ENCODE peak calls at places on chromosomes 16 and 17, in six cellular contexts. R, K, U, I, T and Q are unnamed samples.

GRCh38 chr16:50692999-50693781 is at the start of gene NOD2:
- DNase-seq in T (no peak), U (no peak), I (peak; percentile 51), R (peak; percentile 38), K (no peak), Q (peak; percentile 92)

GRCh38 chr17:32445976-32446375 is 1.7 kb downstream of the PSMD11 start:
- DNase-seq in T (peak; percentile 38), R (peak; percentile 50), I (no peak), U (peak; percentile 57), K (no peak), Q (peak; percentile 30)

GRCh38 chr17:31250229-31250628 is 46.8 kb downstream of the OMG start:
- DNase-seq in U (no peak), K (no peak), I (no peak), T (no peak), R (no peak), Q (no peak)

GRCh38 chr16:70437017-70437581 is 1.8 kb downstream of the ST3GAL2 start:
- DNase-seq in U (peak; percentile 94), R (peak; percentile 77), T (no peak), K (no peak), I (no peak), Q (peak; percentile 93)

GRCh38 chr17:40316571-40317344 is 7.8 kb downstream of the RARA start:
- DNase-seq in R (peak; percentile 93), T (peak; percentile 55), I (peak; percentile 45), K (peak; percentile 81), U (peak; percentile 75), Q (peak; percentile 92)

GRCh38 chr17:12667299-12667958 is 1.7 kb downstream of the MYOCD start:
- DNase-seq in R (peak; percentile 43), U (peak; percentile 89), I (no peak), T (peak; percentile 63), K (peak; percentile 54), Q (peak; percentile 87)

GRCh38 chr16:29994613-29995329 is 646 bp downstream of the HIRIP3 start:
- DNase-seq in R (peak; percentile 90), T (peak; percentile 83), K (peak; percentile 44), U (peak; percentile 66), I (peak; percentile 78), Q (no peak)

GRCh38 chr17:17182601-17183136 is 23.5 kb downstream of the PLD6 start:
- DNase-seq in I (no peak), T (no peak), K (no peak), U (no peak), R (no peak), Q (peak; percentile 37)

GRCh38 chr17:80175411-80175810 is 5.6 kb downstream of the CARD14 start:
- DNase-seq in I (peak; percentile 35), U (no peak), R (peak; percentile 23), T (peak; percentile 70), K (no peak), Q (peak; percentile 74)

GRCh38 chr17:39769974-39770587 is 32.3 kb downstream of the GRB7 start:
- DNase-seq in U (peak; percentile 32), K (no peak), R (peak; percentile 41), I (no peak), T (peak; percentile 99), Q (no peak)

DNA sequence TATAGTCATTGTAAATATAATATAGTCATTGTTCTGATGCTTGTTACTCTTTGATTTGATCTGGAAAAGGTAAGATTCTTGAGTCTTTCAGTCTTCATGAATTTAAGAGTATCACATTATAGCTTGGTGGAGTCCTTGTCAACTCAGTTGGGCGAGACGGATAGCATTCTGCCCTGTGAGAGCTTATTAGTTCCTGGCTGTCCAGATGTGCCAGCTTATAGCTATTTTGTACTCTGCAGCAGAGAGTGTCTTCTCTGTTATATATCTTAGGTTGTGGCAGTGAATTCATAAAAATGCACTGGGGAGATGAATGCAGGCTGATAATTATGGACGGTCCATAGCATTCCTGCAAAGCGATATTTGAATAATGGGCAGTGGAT is 51.0 kb upstream of the CRISPLD2 start:
- DNase-seq in K (no peak), I (no peak), R (no peak), T (no peak), U (no peak), Q (no peak)
- H3K36me3 ChIP-seq in K (peaks cover 18% of the 10 kb centered on the region), I (peaks cover 98% of the 10 kb centered on the region), R (peaks cover 47% of the 10 kb centered on the region), T (peaks cover 22% of the 10 kb centered on the region), U (peaks cover 55% of the 10 kb centered on the region), Q (peaks cover 61% of the 10 kb centered on the region)

DNA sequence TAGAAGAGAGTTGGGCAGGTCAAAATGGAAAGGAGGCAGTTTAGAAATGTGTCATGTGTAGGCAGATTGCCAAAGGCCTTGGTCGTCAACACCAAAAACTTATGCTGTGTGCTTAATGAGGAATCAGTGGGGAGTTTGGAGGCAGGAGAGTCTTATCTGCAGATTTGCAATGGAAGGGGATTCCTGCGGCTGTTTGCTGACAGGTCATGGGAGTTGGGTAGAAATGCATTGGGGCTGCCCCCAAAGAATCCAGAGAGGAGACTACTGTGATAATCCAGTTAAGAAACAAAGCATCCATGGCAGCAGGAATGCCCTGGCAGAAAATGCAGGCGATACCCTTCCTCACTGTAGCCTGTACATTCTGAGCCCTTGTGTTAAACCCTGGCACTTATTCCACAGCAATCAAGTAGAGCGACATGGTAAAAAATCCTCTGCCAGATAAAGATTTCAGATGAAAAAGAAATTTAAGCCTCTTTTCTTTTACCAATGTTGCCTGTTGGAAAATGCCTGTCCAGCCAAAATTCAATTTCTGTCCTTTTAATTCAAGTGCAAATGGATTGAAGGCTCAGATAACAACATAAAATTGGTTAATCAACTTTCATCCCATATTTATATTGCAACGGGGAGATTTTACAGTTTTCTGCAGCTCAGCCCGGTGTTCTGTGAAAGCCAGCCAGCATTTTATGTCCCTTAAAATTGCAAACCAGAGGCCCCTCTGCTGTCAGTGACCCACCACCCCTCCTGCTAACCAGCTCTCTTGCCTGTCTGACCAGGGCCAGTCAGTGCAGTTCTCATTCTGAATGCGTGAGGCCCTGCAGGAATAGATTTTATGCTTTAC is 490.9 kb upstream of the CDH5 start:
- DNase-seq in T (peak; percentile 16), K (no peak), U (no peak), I (no peak), R (peak; percentile 39), Q (no peak)
- H3K36me3 ChIP-seq in T (no peaks in the 10 kb centered on the region), K (no peaks in the 10 kb centered on the region), U (no peaks in the 10 kb centered on the region), I (no peaks in the 10 kb centered on the region), R (no peaks in the 10 kb centered on the region), Q (no peaks in the 10 kb centered on the region)

GRCh38 chr17:78793968-78794367 is 11.9 kb upstream of the CYTH1 start:
- DNase-seq in I (no peak), R (no peak), K (no peak), U (no peak), T (no peak), Q (no peak)

GRCh38 chr17:78793415-78793814 is 11.3 kb upstream of the CYTH1 start:
- DNase-seq in U (no peak), K (no peak), T (no peak), R (no peak), I (no peak), Q (no peak)

GRCh38 chr17:78796134-78796900 is 14.2 kb upstream of the CYTH1 start:
- DNase-seq in K (no peak), T (no peak), I (peak; percentile 52), U (no peak), R (no peak), Q (no peak)

GRCh38 chr17:78794399-78794798 is 12.3 kb upstream of the CYTH1 start:
- DNase-seq in I (no peak), U (no peak), K (no peak), T (no peak), R (no peak), Q (no peak)

GRCh38 chr17:78795241-78795640 is 13.2 kb upstream of the CYTH1 start:
- DNase-seq in R (no peak), I (no peak), U (no peak), T (no peak), K (no peak), Q (no peak)
- H3K36me3 ChIP-seq in R (peaks cover 48% of the 10 kb centered on the region), I (peaks cover 64% of the 10 kb centered on the region), U (peaks cover 53% of the 10 kb centered on the region), T (peaks cover 31% of the 10 kb centered on the region), K (peaks cover 13% of the 10 kb centered on the region), Q (peaks cover 52% of the 10 kb centered on the region)

GRCh38 chr17:57121308-57122042 is 36.4 kb downstream of the AKAP1 start:
- DNase-seq in T (peak; percentile 20), U (peak; percentile 36), K (peak; percentile 29), I (peak; percentile 41), R (peak; percentile 66), Q (no peak)

GRCh38 chr17:57117798-57118197 is 32.8 kb downstream of the AKAP1 start:
- DNase-seq in I (no peak), T (no peak), R (no peak), U (no peak), K (no peak), Q (no peak)

GRCh38 chr17:57124053-57124452 is 39.0 kb downstream of the AKAP1 start:
- DNase-seq in U (no peak), I (no peak), R (no peak), K (no peak), T (no peak), Q (no peak)

GRCh38 chr17:57125406-57125805 is 40.4 kb downstream of the AKAP1 start:
- DNase-seq in T (no peak), R (no peak), I (no peak), K (no peak), U (no peak), Q (no peak)

GRCh38 chr17:57120814-57121213 is 35.8 kb downstream of the AKAP1 start:
- DNase-seq in T (no peak), U (no peak), R (no peak), K (no peak), I (no peak), Q (no peak)
- H3K36me3 ChIP-seq in T (peaks cover 17% of the 10 kb centered on the region), U (peaks cover 12% of the 10 kb centered on the region), R (no peaks in the 10 kb centered on the region), K (peaks cover 36% of the 10 kb centered on the region), I (peaks cover 100% of the 10 kb centered on the region), Q (no peaks in the 10 kb centered on the region)

DNA sequence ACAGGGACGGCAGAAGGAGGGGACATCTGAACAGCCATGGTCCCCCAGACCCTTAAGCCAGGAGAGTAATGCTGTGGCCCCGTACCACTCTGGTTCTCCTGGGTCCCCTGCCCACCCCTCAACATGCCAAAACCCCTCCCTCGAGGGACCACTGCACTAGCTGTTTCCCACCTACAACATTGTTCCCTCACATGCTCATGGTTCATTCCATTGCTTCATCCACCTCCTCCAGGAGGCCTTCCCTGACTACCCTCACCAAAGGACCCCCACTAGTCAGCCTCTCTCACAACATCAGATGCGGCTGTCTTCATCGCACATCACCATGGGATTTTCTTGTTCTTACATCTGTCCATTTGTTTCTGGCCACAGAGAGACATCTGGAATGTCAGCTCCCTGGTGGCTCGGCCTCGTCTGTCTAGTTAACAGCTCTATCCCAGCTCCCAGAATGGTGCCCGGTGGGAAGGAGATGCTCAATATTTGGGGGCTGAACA is 1.7 kb downstream of the DOK4 start:
- DNase-seq in K (no peak), R (no peak), I (no peak), T (no peak), U (no peak), Q (peak; percentile 81)
- H3K36me3 ChIP-seq in K (no peaks in the 10 kb centered on the region), R (no peaks in the 10 kb centered on the region), I (no peaks in the 10 kb centered on the region), T (no peaks in the 10 kb centered on the region), U (no peaks in the 10 kb centered on the region), Q (no peaks in the 10 kb centered on the region)

GRCh38 chr17:75832652-75833400 is 11.4 kb downstream of the UNC13D start:
- DNase-seq in K (no peak), T (no peak), U (no peak), R (no peak), I (no peak), Q (no peak)

GRCh38 chr17:75835315-75835987 is 8.8 kb downstream of the UNC13D start:
- DNase-seq in T (no peak), I (no peak), U (no peak), K (no peak), R (peak; percentile 50), Q (no peak)

GRCh38 chr17:75832164-75832651 is 12.0 kb downstream of the UNC13D start:
- DNase-seq in T (peak; percentile 58), R (peak; percentile 76), K (no peak), I (peak; percentile 38), U (peak; percentile 85), Q (peak; percentile 98)

GRCh38 chr17:75836605-75837004 is 7.6 kb downstream of the UNC13D start:
- DNase-seq in R (no peak), U (no peak), I (no peak), K (no peak), T (no peak), Q (no peak)

GRCh38 chr17:75834279-75834920 is 9.8 kb downstream of the UNC13D start:
- DNase-seq in T (no peak), R (no peak), I (no peak), U (no peak), K (no peak), Q (no peak)
- H3K36me3 ChIP-seq in T (peaks cover 3% of the 10 kb centered on the region), R (no peaks in the 10 kb centered on the region), I (peaks cover 57% of the 10 kb centered on the region), U (no peaks in the 10 kb centered on the region), K (peaks cover 8% of the 10 kb centered on the region), Q (no peaks in the 10 kb centered on the region)